ENCODE peak calls at places on chromosomes 4 and X, in four cellular contexts. Q is cardiac muscle cell, K is uterus, L is brain microvascular endothelial cell. F is an unnamed sample.

GRCh38 chr4:8316251-8316771 is 46.8 kb downstream of the HTRA3 start:
- DNase-seq in Q (no peak), K (no peak), L (no peak), F (no peak)

GRCh38 chr4:182144621-182145359 is 98.4 kb upstream of the TENM3 start:
- DNase-seq in Q (no peak), K (peak; percentile 18), L (no peak), F (no peak)

GRCh38 chrX:80747832-80748231 is 61.8 kb downstream of the BRWD3 start:
- DNase-seq in Q (no peak), K (no peak), L (peak; percentile 10), F (no peak)

GRCh38 chr4:122224348-122224747 is 72.2 kb downstream of the BLTP1 start:
- DNase-seq in Q (peak; percentile 21), K (no peak), L (peak; percentile 31), F (no peak)

GRCh38 chrX:107676559-107677378 is 48.5 kb downstream of the PRPS1 start:
- DNase-seq in Q (peak; percentile 96), K (peak; percentile 87), L (peak; percentile 91), F (peak; percentile 96)

GRCh38 chr4:184954482-184954881 is 63.8 kb upstream of the HELT start:
- DNase-seq in Q (no peak), K (no peak), L (no peak), F (no peak)

GRCh38 chrX:108362026-108362425 is 76.2 kb downstream of the COL4A6 start:
- DNase-seq in Q (no peak), K (no peak), L (peak; percentile 21), F (no peak)

GRCh38 chr4:94127707-94128328 is 79.8 kb upstream of the SMARCAD1 start:
- DNase-seq in Q (peak; percentile 54), K (no peak), L (no peak), F (no peak)

GRCh38 chr4:22238742-22239141 is 277.1 kb downstream of the ADGRA3 start:
- DNase-seq in Q (no peak), K (no peak), L (no peak), F (no peak)

GRCh38 chr4:68466185-68466584 is 18.9 kb downstream of the TMPRSS11E start:
- DNase-seq in Q (peak; percentile 7), K (no peak), L (peak; percentile 64), F (no peak)

GRCh38 chr4:3218824-3219760 is 29.9 kb upstream of the MSANTD1 start:
- DNase-seq in Q (no peak), K (no peak), L (no peak), F (no peak)

GRCh38 chr4:2252530-2252924 is 9.4 kb downstream of the MXD4 start:
- DNase-seq in Q (no peak), K (no peak), L (no peak), F (no peak)

GRCh38 chrX:40684092-40684491 is 36.7 kb upstream of the CXorf38 start:
- DNase-seq in Q (no peak), K (no peak), L (no peak), F (no peak)

GRCh38 chr4:109207060-109207459 is 95.4 kb downstream of the COL25A1 start:
- DNase-seq in Q (peak; percentile 54), K (no peak), L (peak; percentile 60), F (no peak)

GRCh38 chrX:97398030-97398551 is 514.4 kb downstream of the RPA4 start:
- DNase-seq in Q (peak; percentile 43), K (no peak), L (no peak), F (no peak)

GRCh38 chrX:34770511-34770910 is 113.4 kb upstream of the TMEM47 start:
- DNase-seq in Q (peak; percentile 39), K (no peak), L (no peak), F (no peak)

GRCh38 chr4:14918336-14918735 is 83.9 kb upstream of the CPEB2 start:
- DNase-seq in Q (no peak), K (no peak), L (no peak), F (no peak)

GRCh38 chrX:24294619-24295018 is 19.2 kb downstream of the SUPT20HL2 start:
- DNase-seq in Q (peak; percentile 58), K (no peak), L (peak; percentile 22), F (no peak)

GRCh38 chr4:163988921-163989320 is 494.4 kb downstream of the TMA16 start:
- DNase-seq in Q (no peak), K (no peak), L (no peak), F (no peak)

GRCh38 chrX:1941291-1941690 is 326.4 kb downstream of the ASMT start:
- DNase-seq in Q (no peak), K (no peak), L (no peak), F (no peak)

GRCh38 chrX:71098302-71098701 is 2.7 kb downstream of the FOXO4 start:
- DNase-seq in Q (peak; percentile 56), K (peak; percentile 69), L (no peak), F (no peak)

GRCh38 chr4:119040711-119041185 is 94.9 kb upstream of the MYOZ2 start:
- DNase-seq in Q (peak; percentile 82), K (no peak), L (peak; percentile 80), F (no peak)

GRCh38 chrX:106917830-106918500 is 2.2 kb upstream of the CLDN2 start:
- DNase-seq in Q (peak; percentile 80), K (no peak), L (peak; percentile 43), F (no peak)

GRCh38 chrX:118420462-118420861 is 74.6 kb downstream of the WDR44 start:
- DNase-seq in Q (peak; percentile 74), K (no peak), L (peak; percentile 46), F (no peak)

GRCh38 chr4:35364321-35364870 is 879.9 kb downstream of the ARAP2 start:
- DNase-seq in Q (no peak), K (no peak), L (no peak), F (no peak)

GRCh38 chr4:174284181-174284886 is 623 bp downstream of the CEP44 start:
- DNase-seq in Q (peak; percentile 67), K (no peak), L (peak; percentile 56), F (no peak)

GRCh38 chrX:16826207-16826606 is 39.9 kb downstream of the TXLNG start:
- DNase-seq in Q (peak; percentile 65), K (no peak), L (no peak), F (no peak)
- H3K27ac ChIP-seq in Q (no peak overlapping the region), K (no peak overlapping the region), L (peak overlapping the region; percentile 77), F (no peak overlapping the region)

GRCh38 chr4:10458190-10458589 is 964 bp upstream of the ZNF518B start:
- DNase-seq in Q (no peak), K (peak; percentile 16), L (no peak), F (no peak)
- TF ChIP-seq CTCF in Q (no peak), K (no peak), L (no peak), F (no peak)

GRCh38 chr4:54657194-54657555 is 582 bp upstream of the KIT start:
- DNase-seq in Q (no peak), K (no peak), L (no peak), F (no peak)
- H3K4me3 ChIP-seq in Q (peak overlapping the region; percentile 62), K (peak overlapping the region; percentile 35), L (peak overlapping the region; percentile 70), F (peak overlapping the region; percentile 71)

DNA sequence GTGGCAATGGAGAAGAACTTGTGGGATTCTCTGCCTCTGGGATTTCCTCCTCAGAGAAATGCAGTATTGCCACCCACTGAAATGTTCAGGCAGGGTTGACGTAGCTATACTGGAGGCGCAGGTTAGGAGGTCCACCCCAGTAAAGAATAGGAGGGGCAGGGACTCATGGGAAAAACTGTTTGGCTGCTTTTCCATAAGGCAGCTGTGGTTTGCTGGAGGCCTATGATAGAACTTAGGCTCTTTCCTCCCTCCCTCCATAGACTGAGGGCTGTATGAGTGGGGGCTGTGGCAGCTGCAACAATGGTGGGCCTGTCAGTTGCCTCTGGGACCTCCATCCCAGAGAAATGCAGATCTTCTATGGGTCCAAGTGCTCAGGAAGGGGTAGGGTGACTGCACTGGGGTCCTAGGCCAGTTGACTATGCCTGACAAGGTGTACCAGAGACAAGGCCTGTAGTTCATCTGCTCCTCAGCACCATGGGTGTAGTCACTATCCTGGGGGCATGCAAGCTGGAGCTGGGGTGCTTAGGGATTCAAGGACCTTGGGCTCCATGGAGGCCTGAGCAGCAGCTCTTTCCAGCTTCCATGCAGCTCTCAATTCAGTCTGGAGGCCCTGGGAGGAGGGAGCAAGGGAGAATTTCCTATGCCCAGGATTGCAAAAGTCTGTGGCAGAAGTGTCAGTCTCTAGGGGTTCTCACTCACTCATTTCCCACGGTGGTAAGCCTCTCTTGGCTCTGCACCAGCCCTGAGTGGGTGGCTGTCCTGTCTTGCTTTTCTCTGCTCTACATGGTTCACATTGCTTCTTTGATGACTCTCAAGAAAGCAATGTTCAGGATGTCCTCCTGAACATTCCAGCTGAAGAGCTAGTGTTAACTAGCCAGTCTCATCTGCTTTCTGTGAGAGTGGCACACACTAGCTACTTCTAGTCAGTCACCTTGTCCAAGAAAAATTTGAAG is 353.0 kb downstream of the IDS start:
- DNase-seq in Q (peak; percentile 86), K (no peak), L (peak; percentile 91), F (no peak)
- H3K27ac ChIP-seq in Q (no peak overlapping the region), K (no peak overlapping the region), L (peak overlapping the region; percentile 64), F (no peak overlapping the region)

GRCh38 chrX:32408389-32408788 is 803.0 kb downstream of the DMD start:
- DNase-seq in Q (no peak), K (no peak), L (no peak), F (no peak)
- TF ChIP-seq CTCF in Q (no peak), K (no peak), L (peak; percentile 35), F (no peak)

GRCh38 chrX:101391831-101392230 is 1.0 kb downstream of the RPL36A start:
- DNase-seq in Q (no peak), K (no peak), L (no peak), F (no peak)
- H3K4me3 ChIP-seq in Q (peak overlapping the region; percentile 78), K (no peak overlapping the region), L (peak overlapping the region; percentile 66), F (peak overlapping the region; percentile 71)

DNA sequence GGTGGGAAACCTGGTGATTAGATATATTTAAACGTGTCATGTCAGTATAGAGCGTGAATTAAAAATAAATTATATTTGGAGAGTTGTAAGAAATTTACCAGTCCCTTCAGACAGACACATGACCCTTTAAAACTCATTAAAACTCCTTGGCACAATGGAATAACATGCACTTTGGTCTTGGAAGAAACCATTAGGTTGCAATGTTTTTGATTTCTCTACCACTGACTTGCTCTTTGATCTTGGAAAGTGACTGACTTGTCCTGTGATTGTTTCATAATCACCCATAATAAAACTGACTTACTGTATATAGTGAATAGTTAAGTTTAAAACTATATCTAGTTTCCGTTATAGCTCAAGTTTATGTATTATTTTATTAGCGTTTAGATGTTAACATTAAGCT is 35.8 kb downstream of the FHL1 start:
- DNase-seq in Q (no peak), K (no peak), L (no peak), F (no peak)
- H3K27ac ChIP-seq in Q (no peak overlapping the region), K (peak overlapping the region; percentile 88), L (no peak overlapping the region), F (peak overlapping the region; percentile 39)

DNA sequence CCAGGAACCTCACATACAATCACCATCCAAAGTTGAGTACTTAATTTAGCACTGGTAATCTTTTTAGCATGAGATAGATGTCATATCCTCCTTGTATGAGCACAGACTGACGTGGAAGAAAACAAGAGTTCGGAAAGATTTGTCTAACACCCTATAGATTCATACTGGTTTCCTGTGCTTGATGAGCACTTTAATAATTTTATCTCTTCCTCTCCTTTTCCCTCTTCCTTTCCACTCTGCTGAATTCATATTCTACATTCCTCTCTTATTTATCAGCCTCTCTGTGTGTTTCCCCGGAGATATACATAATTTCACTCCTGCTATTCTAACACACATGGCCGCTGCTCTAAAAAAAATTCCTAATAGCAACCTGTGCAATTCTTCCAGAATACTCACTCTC is 273.9 kb downstream of the AFF2 start:
- DNase-seq in Q (peak; percentile 50), K (no peak), L (peak; percentile 3), F (no peak)
- TF ChIP-seq CTCF in Q (no peak), K (no peak), L (no peak), F (no peak)